ENCODE peak calls at places on chromosome 14, in six cellular contexts. One of them, this sample, is unnamed.

GRCh38 chr14:86035882-86036281 is 505.9 kb downstream of the FLRT2 start:
- DNase-seq in breast epithelium: no peak
- DNase-seq in stomach: no peak
- DNase-seq in esophagus squamous epithelium: no peak
- DNase-seq in transverse colon: no peak
- DNase-seq in uterus: no peak
- DNase-seq in this sample: no peak

GRCh38 chr14:79552778-79553177 is 658.5 kb downstream of the DIO2 start:
- DNase-seq in breast epithelium: no peak
- DNase-seq in stomach: no peak
- DNase-seq in esophagus squamous epithelium: no peak
- DNase-seq in transverse colon: no peak
- DNase-seq in uterus: no peak
- DNase-seq in this sample: no peak

GRCh38 chr14:106268013-106268727 is 741.8 kb downstream of the TMEM121 start:
- DNase-seq in breast epithelium: no peak
- DNase-seq in stomach: peak; percentile 55
- DNase-seq in esophagus squamous epithelium: no peak
- DNase-seq in transverse colon: peak; percentile 48
- DNase-seq in uterus: no peak
- DNase-seq in this sample: no peak

GRCh38 chr14:94028450-94028826 is 2.3 kb downstream of the OTUB2 start:
- DNase-seq in breast epithelium: no peak
- DNase-seq in stomach: no peak
- DNase-seq in esophagus squamous epithelium: no peak
- DNase-seq in transverse colon: no peak
- DNase-seq in uterus: no peak
- DNase-seq in this sample: no peak

GRCh38 chr14:21039585-21040369 is 2.4 kb upstream of the RNASE7 start:
- DNase-seq in breast epithelium: peak; percentile 50
- DNase-seq in stomach: peak; percentile 49
- DNase-seq in esophagus squamous epithelium: no peak
- DNase-seq in transverse colon: peak; percentile 45
- DNase-seq in uterus: peak; percentile 72
- DNase-seq in this sample: no peak

GRCh38 chr14:61511558-61511924 is 183.8 kb upstream of the HIF1A start:
- DNase-seq in breast epithelium: peak; percentile 67
- DNase-seq in stomach: no peak
- DNase-seq in esophagus squamous epithelium: no peak
- DNase-seq in transverse colon: no peak
- DNase-seq in uterus: no peak
- DNase-seq in this sample: no peak

GRCh38 chr14:61178226-61179060 is 102.7 kb downstream of the TMEM30B start:
- DNase-seq in breast epithelium: peak; percentile 53
- DNase-seq in stomach: no peak
- DNase-seq in esophagus squamous epithelium: no peak
- DNase-seq in transverse colon: no peak
- DNase-seq in uterus: no peak
- DNase-seq in this sample: no peak

GRCh38 chr14:90518941-90519256 is 122.1 kb downstream of the CALM1 start:
- DNase-seq in breast epithelium: no peak
- DNase-seq in stomach: peak; percentile 51
- DNase-seq in esophagus squamous epithelium: no peak
- DNase-seq in transverse colon: peak; percentile 54
- DNase-seq in uterus: no peak
- DNase-seq in this sample: no peak

GRCh38 chr14:52391866-52392600 is 77.9 kb downstream of the PTGER2 start:
- DNase-seq in breast epithelium: no peak
- DNase-seq in stomach: no peak
- DNase-seq in esophagus squamous epithelium: no peak
- DNase-seq in transverse colon: no peak
- DNase-seq in uterus: no peak
- DNase-seq in this sample: no peak

GRCh38 chr14:44700184-44700583 is 193.1 kb upstream of the FSCB start:
- DNase-seq in breast epithelium: no peak
- DNase-seq in stomach: no peak
- DNase-seq in esophagus squamous epithelium: no peak
- DNase-seq in transverse colon: no peak
- DNase-seq in uterus: no peak
- DNase-seq in this sample: no peak

GRCh38 chr14:102594514-102595175 is 2.2 kb downstream of the RCOR1 start:
- DNase-seq in breast epithelium: peak; percentile 46
- DNase-seq in stomach: peak; percentile 75
- DNase-seq in esophagus squamous epithelium: no peak
- DNase-seq in transverse colon: peak; percentile 85
- DNase-seq in uterus: peak; percentile 47
- DNase-seq in this sample: peak; percentile 49

GRCh38 chr14:80974338-80975078 is 19.1 kb downstream of the TSHR start:
- DNase-seq in breast epithelium: no peak
- DNase-seq in stomach: no peak
- DNase-seq in esophagus squamous epithelium: no peak
- DNase-seq in transverse colon: no peak
- DNase-seq in uterus: no peak
- DNase-seq in this sample: no peak

GRCh38 chr14:76057914-76058313 is 72.4 kb downstream of the IFT43 start:
- DNase-seq in breast epithelium: no peak
- DNase-seq in stomach: no peak
- DNase-seq in esophagus squamous epithelium: no peak
- DNase-seq in transverse colon: no peak
- DNase-seq in uterus: no peak
- DNase-seq in this sample: no peak

GRCh38 chr14:100691395-100692025 is 35.2 kb upstream of the DLK1 start:
- DNase-seq in breast epithelium: no peak
- DNase-seq in stomach: no peak
- DNase-seq in esophagus squamous epithelium: no peak
- DNase-seq in transverse colon: no peak
- DNase-seq in uterus: no peak
- DNase-seq in this sample: no peak

GRCh38 chr14:58731465-58732330 is 93.9 kb downstream of the DACT1 start:
- DNase-seq in breast epithelium: no peak
- DNase-seq in stomach: no peak
- DNase-seq in esophagus squamous epithelium: no peak
- DNase-seq in transverse colon: no peak
- DNase-seq in uterus: no peak
- DNase-seq in this sample: no peak

GRCh38 chr14:89728964-89729363 is 225.6 kb downstream of the EFCAB11 start:
- DNase-seq in breast epithelium: no peak
- DNase-seq in stomach: no peak
- DNase-seq in esophagus squamous epithelium: no peak
- DNase-seq in transverse colon: no peak
- DNase-seq in uterus: no peak
- DNase-seq in this sample: no peak

GRCh38 chr14:75197338-75197737 is 20.9 kb upstream of the TMED10 start:
- DNase-seq in breast epithelium: no peak
- DNase-seq in stomach: no peak
- DNase-seq in esophagus squamous epithelium: no peak
- DNase-seq in transverse colon: no peak
- DNase-seq in uterus: no peak
- DNase-seq in this sample: no peak

GRCh38 chr14:103207404-103208072 is 84.3 kb downstream of the TNFAIP2 start:
- DNase-seq in breast epithelium: no peak
- DNase-seq in stomach: peak; percentile 39
- DNase-seq in esophagus squamous epithelium: no peak
- DNase-seq in transverse colon: no peak
- DNase-seq in uterus: peak; percentile 56
- DNase-seq in this sample: no peak

GRCh38 chr14:50717826-50718225 is 49.7 kb upstream of the SAV1 start:
- DNase-seq in breast epithelium: no peak
- DNase-seq in stomach: no peak
- DNase-seq in esophagus squamous epithelium: no peak
- DNase-seq in transverse colon: no peak
- DNase-seq in uterus: no peak
- DNase-seq in this sample: no peak
- TF ChIP-seq POLR2A in breast epithelium: no peak
- TF ChIP-seq POLR2A in stomach: no peak
- TF ChIP-seq POLR2A in esophagus squamous epithelium: no peak
- TF ChIP-seq POLR2A in transverse colon: no peak
- TF ChIP-seq POLR2A in uterus: no peak
- TF ChIP-seq POLR2A in this sample: no peak

GRCh38 chr14:22852599-22852939 is 16.2 kb downstream of the MMP14 start:
- DNase-seq in breast epithelium: no peak
- DNase-seq in stomach: no peak
- DNase-seq in esophagus squamous epithelium: no peak
- DNase-seq in transverse colon: no peak
- DNase-seq in uterus: peak; percentile 25
- DNase-seq in this sample: no peak
- H3K27ac ChIP-seq in breast epithelium: peak overlapping the region; percentile 69
- H3K27ac ChIP-seq in stomach: peak overlapping the region; percentile 84
- H3K27ac ChIP-seq in esophagus squamous epithelium: peak overlapping the region; percentile 76
- H3K27ac ChIP-seq in transverse colon: peak overlapping the region; percentile 83
- H3K27ac ChIP-seq in uterus: peak overlapping the region; percentile 100
- H3K27ac ChIP-seq in this sample: peak overlapping the region; percentile 94

DNA sequence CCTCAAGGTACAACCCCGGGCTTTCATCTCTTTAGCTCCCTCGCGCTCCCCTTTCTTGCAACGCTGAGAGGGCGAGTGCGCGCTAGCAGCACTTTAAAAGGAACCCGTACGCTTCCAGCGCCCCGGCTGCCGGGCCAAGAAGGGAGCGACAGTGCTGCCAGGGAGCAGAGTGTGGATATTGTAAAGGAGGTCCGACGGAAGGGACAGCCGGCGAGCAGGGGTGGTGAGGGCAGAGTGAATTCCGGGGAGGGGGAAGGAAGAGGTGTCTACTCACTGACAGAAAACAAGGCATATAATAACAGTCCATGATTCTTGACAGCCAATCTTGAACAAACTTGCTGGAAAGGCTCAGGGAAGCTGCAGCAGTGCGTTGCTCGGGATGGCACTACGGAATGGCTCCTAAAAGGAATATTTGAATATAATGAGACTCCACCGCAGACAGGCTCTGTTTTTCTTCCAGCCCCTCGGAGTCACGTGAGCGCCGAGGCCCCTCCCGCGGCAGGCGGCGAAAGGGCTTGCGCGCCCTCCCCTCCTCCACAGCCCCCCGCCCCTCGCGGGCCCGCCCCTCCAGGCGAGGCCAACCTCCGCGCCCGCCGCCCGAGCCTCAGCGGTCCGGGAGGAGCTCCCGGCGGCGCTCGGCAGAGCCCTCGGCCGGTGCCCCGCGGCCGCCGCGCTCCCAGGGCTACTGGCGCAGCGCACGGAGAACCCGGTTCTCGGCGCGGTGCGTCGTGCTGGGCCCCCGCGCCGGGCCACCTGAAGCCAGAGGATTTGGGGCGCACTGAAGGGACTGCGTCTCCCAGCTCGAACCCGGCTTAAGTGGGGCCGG is 3.4 kb downstream of the BMP4 start:
- DNase-seq in breast epithelium: peak; percentile 72
- DNase-seq in stomach: peak; percentile 69
- DNase-seq in esophagus squamous epithelium: no peak
- DNase-seq in transverse colon: peak; percentile 78
- DNase-seq in uterus: peak; percentile 79
- DNase-seq in this sample: peak; percentile 78
- TF ChIP-seq POLR2A in breast epithelium: no peak
- TF ChIP-seq POLR2A in stomach: no peak
- TF ChIP-seq POLR2A in esophagus squamous epithelium: peak; percentile 17
- TF ChIP-seq POLR2A in transverse colon: peak; percentile 61
- TF ChIP-seq POLR2A in uterus: peak; percentile 80
- TF ChIP-seq POLR2A in this sample: peak; percentile 89

GRCh38 chr14:31692376-31692781 is 131.2 kb downstream of the NUBPL start:
- DNase-seq in breast epithelium: no peak
- DNase-seq in stomach: no peak
- DNase-seq in esophagus squamous epithelium: no peak
- DNase-seq in transverse colon: no peak
- DNase-seq in uterus: no peak
- DNase-seq in this sample: no peak
- H3K27ac ChIP-seq in breast epithelium: no peak overlapping the region
- H3K27ac ChIP-seq in stomach: no peak overlapping the region
- H3K27ac ChIP-seq in esophagus squamous epithelium: no peak overlapping the region
- H3K27ac ChIP-seq in transverse colon: no peak overlapping the region
- H3K27ac ChIP-seq in uterus: no peak overlapping the region
- H3K27ac ChIP-seq in this sample: no peak overlapping the region

DNA sequence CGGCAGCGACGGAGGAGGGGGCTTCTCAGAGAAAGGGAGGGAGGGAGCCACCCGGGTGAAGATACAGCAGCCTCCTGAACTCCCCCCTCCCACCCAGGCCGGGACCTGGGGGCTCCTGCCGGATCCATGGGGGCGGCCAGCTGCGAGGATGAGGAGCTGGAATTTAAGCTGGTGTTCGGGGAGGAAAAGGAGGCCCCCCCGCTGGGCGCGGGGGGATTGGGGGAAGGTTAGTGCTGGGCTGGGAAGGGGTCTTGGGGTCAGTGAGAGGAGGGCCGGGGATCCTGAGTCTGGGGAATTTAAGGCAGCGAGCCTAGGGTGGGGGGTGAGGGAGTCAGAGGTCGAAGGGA is 204 bp downstream of the NFATC4 start:
- DNase-seq in breast epithelium: no peak
- DNase-seq in stomach: no peak
- DNase-seq in esophagus squamous epithelium: no peak
- DNase-seq in transverse colon: no peak
- DNase-seq in uterus: no peak
- DNase-seq in this sample: no peak
- TF ChIP-seq POLR2A in breast epithelium: no peak
- TF ChIP-seq POLR2A in stomach: no peak
- TF ChIP-seq POLR2A in esophagus squamous epithelium: no peak
- TF ChIP-seq POLR2A in transverse colon: no peak
- TF ChIP-seq POLR2A in uterus: no peak
- TF ChIP-seq POLR2A in this sample: no peak

DNA sequence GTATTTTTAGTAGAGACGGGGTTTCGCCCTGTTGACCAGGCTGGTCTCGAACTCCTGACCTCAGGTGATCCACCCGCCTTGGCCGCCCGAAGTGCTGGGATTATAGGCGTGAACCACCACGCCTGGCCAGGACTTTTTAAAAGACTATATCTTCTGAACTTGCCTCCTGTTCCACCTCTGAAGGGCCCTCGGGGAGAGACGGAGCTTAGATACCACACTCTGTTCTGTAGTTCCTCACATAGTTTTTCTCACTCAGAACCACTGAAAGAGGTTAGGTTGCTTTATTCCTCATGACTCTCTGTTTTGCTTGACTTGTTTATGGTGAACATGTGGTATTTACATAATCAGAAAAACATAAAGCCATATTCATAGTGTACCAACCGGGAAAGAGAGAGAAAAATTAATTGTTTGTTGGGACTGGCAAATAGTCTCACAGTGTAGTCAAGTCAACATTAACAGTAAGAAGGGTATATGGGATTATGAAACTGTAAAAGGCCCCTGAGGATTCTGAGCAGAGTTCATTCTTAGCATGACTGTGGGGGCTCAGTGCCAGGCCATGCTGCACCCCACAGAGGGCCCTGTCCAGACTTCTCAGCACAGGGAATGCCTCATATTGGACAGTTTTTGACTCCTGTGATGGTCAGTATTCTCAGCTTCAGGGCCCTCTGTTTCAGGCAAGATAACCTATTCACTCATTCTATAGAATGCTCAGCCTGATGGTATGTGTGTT is 342.3 kb downstream of the ZFP36L1 start:
- DNase-seq in breast epithelium: no peak
- DNase-seq in stomach: no peak
- DNase-seq in esophagus squamous epithelium: no peak
- DNase-seq in transverse colon: no peak
- DNase-seq in uterus: no peak
- DNase-seq in this sample: no peak
- H3K27ac ChIP-seq in breast epithelium: peak overlapping the region; percentile 15
- H3K27ac ChIP-seq in stomach: no peak overlapping the region
- H3K27ac ChIP-seq in esophagus squamous epithelium: peak overlapping the region; percentile 18
- H3K27ac ChIP-seq in transverse colon: peak overlapping the region; percentile 77
- H3K27ac ChIP-seq in uterus: peak overlapping the region; percentile 46
- H3K27ac ChIP-seq in this sample: peak overlapping the region; percentile 31

This sample was measured in tibial nerve.